ENCODE peak calls at places on chromosomes 2 and 18, in nine cellular contexts. L is heart right ventricle; E is endodermal cell; B is CD8-positive, alpha-beta memory T cell; T is IMR-90; H is right lobe of liver; Z is Karpas-422; V is fibroblast of lung; K is HCT116. N is an unnamed sample. For H3K4me1, the result is how much of the 10 kb centered on the place peaks cover.

GRCh38 chr2:68569604-68570003 is 73.8 kb upstream of the PROKR1 start:
- DNase-seq in B (no peak), V (peak), Z (no peak), E (no peak), T (peak), L (no peak), K (no peak), H (no peak), N (no peak)

GRCh38 chr2:234571620-234572407 is 74.9 kb upstream of the ARL4C start:
- DNase-seq in T (peak), B (no peak), L (no peak), H (no peak), K (no peak), E (no peak), V (no peak), Z (peak), N (no peak)

GRCh38 chr2:160097329-160097728 is 34.9 kb upstream of the PLA2R1 start:
- DNase-seq in B (no peak), H (no peak), V (no peak), K (no peak), T (no peak), Z (no peak), E (no peak), L (no peak), N (no peak)

GRCh38 chr2:219228026-219228744 is 1.3 kb downstream of the ATG9A start:
- DNase-seq in B (no peak), Z (no peak), T (no peak), L (no peak), H (no peak), E (no peak), K (no peak), V (no peak), N (no peak)

GRCh38 chr2:182901748-182902147 is 35.3 kb upstream of the FRZB start:
- DNase-seq in L (no peak), B (no peak), V (no peak), Z (no peak), K (no peak), T (no peak), H (no peak), E (no peak), N (no peak)

GRCh38 chr2:74639550-74639949 is 8.6 kb downstream of the M1AP start:
- DNase-seq in V (no peak), Z (no peak), T (no peak), K (no peak), L (no peak), B (no peak), H (no peak), E (no peak), N (no peak)

GRCh38 chr2:213157242-213157641 is 5.8 kb upstream of the IKZF2 start:
- DNase-seq in B (no peak), E (no peak), L (no peak), Z (no peak), V (no peak), H (no peak), K (no peak), T (peak), N (no peak)

GRCh38 chr2:203804766-203805484 is 62.6 kb upstream of the CTLA4 start:
- DNase-seq in T (peak), Z (no peak), K (no peak), L (no peak), B (no peak), E (no peak), V (no peak), H (no peak), N (no peak)

GRCh38 chr2:70104231-70105111 is 17.2 kb downstream of the PCBP1 start:
- DNase-seq in B (no peak), T (peak), H (no peak), K (no peak), E (peak), V (peak), L (peak), Z (peak), N (peak)

GRCh38 chr18:12034241-12035100 is 53.2 kb downstream of the IMPA2 start:
- DNase-seq in E (no peak), T (no peak), L (no peak), H (no peak), Z (no peak), V (no peak), K (no peak), B (no peak), N (no peak)

GRCh38 chr18:31610841-31611240 is 19.2 kb downstream of the TTR start:
- DNase-seq in V (no peak), L (no peak), T (no peak), E (peak), Z (no peak), K (peak), B (no peak), H (no peak), N (no peak)

GRCh38 chr18:31579375-31579774 is 12.3 kb upstream of the TTR start:
- DNase-seq in H (no peak), K (no peak), Z (no peak), E (no peak), L (no peak), B (no peak), V (no peak), T (no peak), N (no peak)

GRCh38 chr2:120576509-120577474 is 158.9 kb upstream of the GLI2 start:
- DNase-seq in Z (no peak), H (peak), K (no peak), L (peak), E (no peak), V (no peak), T (peak), B (no peak), N (peak)

GRCh38 chr2:102540882-102541281 is 67.9 kb downstream of the SLC9A4 start:
- DNase-seq in T (no peak), E (no peak), K (no peak), H (no peak), L (peak), B (no peak), Z (no peak), V (no peak), N (peak)

GRCh38 chr2:113218283-113219091 is 44.7 kb downstream of the PSD4 start:
- DNase-seq in H (peak), V (peak), K (no peak), E (peak), T (no peak), Z (no peak), L (peak), B (no peak), N (peak)

GRCh38 chr2:152950125-152950524 is 231.7 kb downstream of the ARL6IP6 start:
- DNase-seq in T (no peak), L (no peak), H (no peak), K (no peak), V (no peak), E (peak), Z (no peak), B (no peak), N (no peak)

GRCh38 chr2:16254356-16254965 is 314.1 kb downstream of the MYCN start:
- DNase-seq in K (no peak), T (no peak), B (no peak), H (no peak), L (no peak), E (peak), Z (no peak), V (no peak), N (no peak)

GRCh38 chr2:227884511-227884947 is 13.1 kb downstream of the DAW1 start:
- DNase-seq in V (peak), B (peak), E (peak), K (peak), Z (peak), H (peak), T (peak), L (peak), N (peak)

GRCh38 chr18:66328280-66328947 is 275.5 kb downstream of the CDH19 start:
- DNase-seq in E (peak), K (no peak), T (no peak), V (no peak), L (no peak), H (no peak), Z (no peak), B (no peak), N (no peak)

GRCh38 chr18:36309436-36310391 is 12.2 kb downstream of the FHOD3 start:
- DNase-seq in V (peak), T (peak), K (peak), L (no peak), H (no peak), E (peak), Z (no peak), B (no peak), N (no peak)

GRCh38 chr2:187079901-187080300 is 230.9 kb upstream of the ZSWIM2 start:
- DNase-seq in Z (no peak), T (no peak), H (no peak), E (no peak), K (no peak), V (peak), L (no peak), B (no peak), N (no peak)

GRCh38 chr2:240586919-240587800 is 626 bp downstream of the CAPN10 start:
- DNase-seq in H (peak), T (no peak), B (peak), Z (peak), L (no peak), E (peak), K (no peak), V (no peak), N (no peak)

GRCh38 chr2:53567073-53567472 is 200.5 kb upstream of the CHAC2 start:
- DNase-seq in E (no peak), T (no peak), V (no peak), B (no peak), H (no peak), L (no peak), Z (no peak), K (no peak), N (no peak)

DNA sequence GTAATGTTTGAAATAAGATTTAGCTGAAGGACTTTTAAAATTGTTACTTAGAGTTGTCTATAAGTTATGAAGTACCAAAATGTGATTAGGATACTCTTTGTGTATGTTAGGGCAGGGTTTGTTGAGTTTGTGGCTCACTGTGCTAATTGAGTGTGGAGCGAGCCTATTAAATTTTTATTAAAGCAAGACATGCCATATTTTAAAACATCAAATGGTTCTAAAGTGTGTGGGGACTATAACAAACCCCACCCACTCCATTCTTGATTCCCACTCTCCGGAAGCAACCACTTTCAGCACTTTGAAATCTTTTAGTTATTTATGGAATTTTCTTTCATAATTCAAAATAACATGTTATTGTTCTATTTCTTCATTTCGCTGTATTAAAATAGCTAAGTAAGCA is 1.8 kb downstream of the HNMT start:
- DNase-seq in L (no peak), H (no peak), E (no peak), B (no peak), Z (no peak), T (no peak), K (no peak), V (no peak), N (no peak)
- H3K27ac ChIP-seq in L (no peak), H (peak), E (no peak), B (no peak), Z (no peak), T (no peak), K (no peak), V (no peak), N (no peak)

GRCh38 chr2:236877972-236878371 is 207.7 kb upstream of the COPS8 start:
- DNase-seq in H (no peak), E (no peak), K (no peak), V (no peak), B (no peak), L (no peak), Z (no peak), T (no peak), N (no peak)
- H3K4me1 ChIP-seq in H (under half), E (under half), K (under half), V (under half), B (under half), L (under half), Z (under half), T (under half), N (under half)

DNA sequence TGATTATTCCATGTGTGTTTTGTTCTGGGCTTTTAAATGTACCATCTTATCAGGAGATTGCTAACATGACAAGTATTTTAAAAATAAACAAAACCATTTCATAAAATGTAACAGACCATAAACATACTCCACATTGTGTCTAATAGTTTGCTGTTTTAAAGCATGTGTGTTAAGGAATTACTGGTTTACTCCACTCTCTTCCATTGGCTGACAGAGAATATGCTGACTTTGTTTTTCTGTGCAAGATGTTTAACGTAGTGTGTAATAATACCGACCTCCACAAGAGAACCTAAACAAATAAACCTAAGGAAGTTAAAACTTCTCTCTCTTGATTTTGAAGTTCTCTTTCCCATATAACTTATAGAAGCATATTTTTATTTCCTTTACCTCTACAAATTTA is 17.0 kb upstream of the TMEM18 start:
- DNase-seq in V (peak), T (peak), K (no peak), H (no peak), B (no peak), E (no peak), Z (no peak), L (no peak), N (no peak)
- H3K4me3 ChIP-seq in V (peak), T (no peak), K (no peak), H (no peak), B (no peak), E (no peak), Z (no peak), L (no peak), N (no peak)

DNA sequence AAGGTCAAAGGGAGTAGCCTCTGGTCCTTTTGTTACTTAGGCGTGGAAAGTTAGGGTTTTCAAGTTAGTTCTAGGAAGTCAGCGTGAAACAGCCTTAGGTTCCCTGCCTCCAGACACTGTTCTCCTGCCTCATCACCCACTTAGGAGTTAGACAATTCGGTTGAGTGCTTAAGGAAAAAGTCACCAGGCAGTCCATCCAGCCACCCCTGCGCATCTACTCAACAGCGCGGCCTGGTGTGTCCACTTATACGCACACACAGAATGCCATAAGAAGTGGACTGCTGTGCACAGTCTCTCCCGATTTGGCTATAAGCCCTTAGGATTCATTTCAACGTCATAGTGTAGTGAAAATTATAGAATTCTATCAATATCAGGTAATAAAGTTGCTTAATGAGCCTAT is 470.8 kb upstream of the TNP1 start:
- DNase-seq in V (no peak), K (no peak), Z (no peak), L (no peak), B (no peak), H (no peak), T (no peak), E (no peak), N (no peak)
- H3K27ac ChIP-seq in V (no peak), K (no peak), Z (no peak), L (no peak), B (no peak), H (no peak), T (peak), E (no peak), N (no peak)

GRCh38 chr2:144470334-144470733 is 49.6 kb downstream of the ZEB2 start:
- DNase-seq in K (no peak), L (no peak), H (no peak), E (no peak), T (no peak), V (no peak), Z (no peak), B (no peak), N (no peak)

GRCh38 chr2:144471316-144472045 is 48.4 kb downstream of the ZEB2 start:
- DNase-seq in Z (peak), L (no peak), B (no peak), E (no peak), K (no peak), V (no peak), H (no peak), T (no peak), N (no peak)

GRCh38 chr2:144468823-144469595 is 50.9 kb downstream of the ZEB2 start:
- DNase-seq in V (no peak), T (no peak), H (no peak), Z (no peak), E (no peak), K (no peak), B (no peak), L (no peak), N (no peak)

GRCh38 chr2:144470819-144471218 is 49.1 kb downstream of the ZEB2 start:
- DNase-seq in Z (no peak), K (no peak), E (no peak), H (no peak), B (no peak), V (no peak), L (no peak), T (no peak), N (no peak)

GRCh38 chr2:144469788-144470187 is 50.1 kb downstream of the ZEB2 start:
- DNase-seq in V (no peak), K (no peak), T (no peak), H (no peak), B (no peak), E (no peak), L (no peak), Z (no peak), N (no peak)
- H3K4me1 ChIP-seq in V (under half), K (under half), T (under half), H (under half), B (under half), E (under half), L (half or more), Z (under half), N (under half)

GRCh38 chr18:13377496-13377895 is 158.9 kb downstream of the LDLRAD4 start:
- DNase-seq in Z (no peak), T (peak), H (no peak), B (no peak), K (no peak), E (peak), V (no peak), L (no peak), N (no peak)
- H3K4me3 ChIP-seq in Z (no peak), T (no peak), H (no peak), B (peak), K (no peak), E (no peak), V (no peak), L (no peak), N (no peak)

GRCh38 chr18:79315589-79315988 is 80.1 kb upstream of the NFATC1 start:
- DNase-seq in V (no peak), K (no peak), T (no peak), E (no peak), L (no peak), H (no peak), Z (no peak), B (no peak), N (no peak)
- H3K27ac ChIP-seq in V (no peak), K (no peak), T (no peak), E (no peak), L (no peak), H (no peak), Z (no peak), B (no peak), N (no peak)

DNA sequence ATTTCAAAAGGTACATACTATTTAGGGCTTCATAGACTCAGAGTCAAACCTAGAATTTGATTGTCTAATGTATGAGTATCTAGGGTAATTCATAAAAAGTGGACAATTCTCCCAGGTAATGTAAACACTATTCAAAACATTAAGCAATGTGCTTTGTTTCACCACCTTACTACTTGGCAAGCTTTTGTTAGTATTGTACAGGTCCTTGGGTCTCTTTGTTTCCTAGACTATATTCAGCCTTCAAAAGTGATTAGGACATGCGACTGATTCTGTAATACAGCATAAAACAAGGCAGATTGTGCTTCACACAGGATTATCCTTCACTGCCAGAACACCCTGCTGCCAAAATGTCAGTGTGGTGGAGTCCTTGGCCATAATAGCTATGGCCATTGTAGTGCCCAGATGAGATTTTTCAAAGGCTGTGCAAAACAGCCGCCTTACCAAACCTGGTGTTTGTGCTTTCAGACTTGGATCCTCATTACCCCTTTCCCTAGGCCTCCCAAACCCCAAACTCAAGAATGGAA is 90.1 kb upstream of the CAVIN2 start:
- DNase-seq in B (no peak), H (no peak), V (no peak), E (no peak), L (no peak), Z (no peak), T (no peak), K (no peak), N (no peak)
- H3K4me1 ChIP-seq in B (under half), H (under half), V (under half), E (under half), L (under half), Z (under half), T (under half), K (under half), N (under half)

DNA sequence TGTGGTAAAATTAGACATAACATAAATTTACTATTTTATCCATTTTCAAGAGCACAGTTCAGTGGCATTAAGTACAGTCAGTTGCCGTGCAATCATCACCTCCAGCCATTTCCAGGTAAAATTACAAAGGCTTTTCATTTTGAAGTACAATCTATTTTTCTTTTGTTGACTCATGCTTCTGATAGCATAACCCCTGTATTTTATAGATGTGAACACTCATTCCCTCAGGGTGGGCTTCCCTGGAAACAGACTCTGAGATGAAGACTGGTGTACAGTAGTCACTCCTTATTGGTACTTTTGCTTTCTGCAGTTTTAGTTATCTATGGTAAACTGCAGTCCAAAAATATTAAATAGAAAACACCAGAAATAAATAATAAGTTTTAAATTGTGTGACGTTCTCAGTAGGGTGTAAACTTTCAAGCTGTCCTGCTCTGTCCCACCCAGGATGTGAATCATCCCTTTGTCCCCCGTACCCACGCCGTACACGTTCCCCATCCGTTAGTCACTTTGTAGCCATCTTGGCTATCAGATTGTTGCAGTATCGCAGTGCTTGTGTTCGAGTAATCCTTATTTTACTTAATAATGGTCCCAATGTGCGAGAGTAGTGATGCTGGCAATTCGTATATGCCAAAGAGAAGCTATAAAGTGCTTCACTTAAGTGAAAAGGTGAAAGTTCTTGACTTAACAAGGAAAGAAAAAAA is 41.1 kb upstream of the NAB1 start:
- DNase-seq in T (peak), B (no peak), E (no peak), Z (no peak), L (no peak), K (peak), H (no peak), V (peak), N (no peak)
- H3K4me3 ChIP-seq in T (no peak), B (no peak), E (no peak), Z (no peak), L (no peak), K (peak), H (no peak), V (no peak), N (no peak)